ENCODE peak calls at places on chromosomes 1 and 21, in nine cellular contexts. L is cardiac fibroblast, V is neural crest cell, M is Calu3, C is brain pericyte, X is SHP77 treated with DMSO at 0.1 percent for 48 hours, B is myocyte, K is kidney glomerular epithelial cell, G is ELR. O is an unnamed sample.

GRCh38 chr1:115115521-115116161 is 26.3 kb upstream of the TSPAN2 start:
- DNase-seq in L (no peak), V (no peak), M (no peak), C (no peak), X (no peak), B (no peak), K (no peak), G (no peak), O (no peak)

GRCh38 chr1:180270767-180271639 is 40.9 kb downstream of the LHX4 start:
- DNase-seq in L (peak; percentile 77), V (no peak), M (no peak), C (no peak), X (no peak), B (peak; percentile 91), K (no peak), G (peak; percentile 32), O (no peak)

GRCh38 chr1:85580046-85580411 is 532 bp upstream of the CCN1 start:
- DNase-seq in L (peak; percentile 77), V (peak; percentile 35), M (peak; percentile 42), C (no peak), X (no peak), B (peak; percentile 49), K (peak; percentile 77), G (peak; percentile 84), O (no peak)

GRCh38 chr1:15411593-15412487 is 2.2 kb downstream of the EFHD2 start:
- DNase-seq in L (no peak), V (no peak), M (no peak), C (no peak), X (no peak), B (peak; percentile 51), K (no peak), G (peak; percentile 61), O (no peak)

GRCh38 chr1:71311396-71311795 is 230.6 kb upstream of the ZRANB2 start:
- DNase-seq in L (no peak), V (no peak), M (no peak), C (no peak), X (no peak), B (peak; percentile 51), K (no peak), G (no peak), O (no peak)

GRCh38 chr1:79549191-79549590 is 542.7 kb upstream of the ADGRL4 start:
- DNase-seq in L (no peak), V (no peak), M (no peak), C (no peak), X (no peak), B (peak; percentile 56), K (no peak), G (no peak), O (no peak)

GRCh38 chr1:172449585-172450523 is 6.0 kb upstream of the PIGC start:
- DNase-seq in L (peak; percentile 74), V (peak; percentile 43), M (peak; percentile 75), C (no peak), X (peak; percentile 89), B (peak; percentile 81), K (peak; percentile 83), G (peak; percentile 81), O (no peak)

GRCh38 chr1:204647114-204647804 is 38.3 kb downstream of the LRRN2 start:
- DNase-seq in L (peak; percentile 72), V (peak; percentile 23), M (peak; percentile 76), C (no peak), X (no peak), B (peak; percentile 89), K (peak; percentile 74), G (peak; percentile 73), O (no peak)

GRCh38 chr1:2808831-2809605 is 7.5 kb upstream of the TTC34 start:
- DNase-seq in L (no peak), V (no peak), M (no peak), C (no peak), X (no peak), B (no peak), K (no peak), G (no peak), O (no peak)

GRCh38 chr1:68149110-68149798 is 83.1 kb downstream of the WLS start:
- DNase-seq in L (no peak), V (no peak), M (no peak), C (no peak), X (no peak), B (peak; percentile 90), K (no peak), G (no peak), O (no peak)

GRCh38 chr1:234125283-234125682 is 220.8 kb downstream of the SLC35F3 start:
- DNase-seq in L (no peak), V (peak; percentile 59), M (peak; percentile 54), C (no peak), X (peak; percentile 68), B (no peak), K (no peak), G (peak; percentile 84), O (peak; percentile 4)

GRCh38 chr1:45266151-45266801 is 59.9 kb upstream of the ZSWIM5 start:
- DNase-seq in L (peak; percentile 84), V (no peak), M (peak; percentile 14), C (peak; percentile 62), X (peak; percentile 80), B (peak; percentile 62), K (peak; percentile 84), G (peak; percentile 81), O (no peak)

GRCh38 chr1:156115514-156116374 is 1.2 kb downstream of the LMNA start:
- DNase-seq in L (peak; percentile 86), V (no peak), M (peak; percentile 55), C (no peak), X (peak; percentile 28), B (peak; percentile 88), K (peak; percentile 75), G (peak; percentile 77), O (no peak)

GRCh38 chr1:67888707-67889106 is 55.4 kb upstream of the GNG12 start:
- DNase-seq in L (peak; percentile 29), V (no peak), M (no peak), C (no peak), X (no peak), B (peak; percentile 59), K (peak; percentile 10), G (peak; percentile 55), O (no peak)

GRCh38 chr1:15056515-15057285 is 96.8 kb upstream of the TMEM51 start:
- DNase-seq in L (peak; percentile 35), V (no peak), M (no peak), C (no peak), X (no peak), B (peak; percentile 43), K (peak; percentile 45), G (peak; percentile 32), O (no peak)

GRCh38 chr1:194658090-194658439 is 1471.7 kb upstream of the B3GALT2 start:
- DNase-seq in L (peak; percentile 0), V (no peak), M (peak; percentile 16), C (no peak), X (no peak), B (peak; percentile 28), K (peak; percentile 21), G (peak; percentile 84), O (no peak)

GRCh38 chr1:234656981-234657651 is 47.1 kb upstream of the IRF2BP2 start:
- DNase-seq in L (peak; percentile 76), V (no peak), M (peak; percentile 51), C (peak; percentile 45), X (no peak), B (peak; percentile 40), K (peak; percentile 54), G (peak; percentile 100), O (no peak)

GRCh38 chr21:27648560-27648959 is 681.7 kb upstream of the ADAMTS5 start:
- DNase-seq in L (peak; percentile 79), V (no peak), M (no peak), C (no peak), X (no peak), B (peak; percentile 77), K (no peak), G (peak; percentile 92), O (no peak)

GRCh38 chr21:17045214-17045835 is 467.5 kb upstream of the CXADR start:
- DNase-seq in L (peak; percentile 58), V (no peak), M (no peak), C (peak; percentile 6), X (no peak), B (peak; percentile 61), K (peak; percentile 69), G (peak; percentile 43), O (no peak)

GRCh38 chr1:181028241-181029014 is 5.4 kb upstream of the MR1 start:
- DNase-seq in L (no peak), V (no peak), M (no peak), C (no peak), X (no peak), B (no peak), K (no peak), G (peak; percentile 66), O (no peak)

GRCh38 chr1:209672705-209673630 is 2.2 kb upstream of the G0S2 start:
- DNase-seq in L (peak; percentile 51), V (no peak), M (no peak), C (no peak), X (no peak), B (no peak), K (no peak), G (peak; percentile 87), O (no peak)

GRCh38 chr1:16913616-16913865 is 8.2 kb upstream of the CROCC start:
- DNase-seq in L (no peak), V (no peak), M (no peak), C (no peak), X (no peak), B (no peak), K (no peak), G (no peak), O (no peak)

O was measured in naive thymus-derived CD8-positive, alpha-beta T cell.